ENCODE peak calls at places on chromosomes 3 and 15, in six cellular contexts. P is A549; F is CD8-positive, alpha-beta memory T cell; C is brain microvascular endothelial cell; W is IMR-90; N is neuronal stem cell. J is an unnamed sample.

GRCh38 chr3:105957722-105958121 is 88.9 kb upstream of the CBLB start:
- DNase-seq in P (no peak), F (no peak), C (peak; percentile 67), W (peak; percentile 85), N (no peak), J (no peak)

GRCh38 chr3:136728918-136729317 is 23.3 kb downstream of the STAG1 start:
- DNase-seq in P (no peak), F (no peak), C (peak; percentile 78), W (peak; percentile 67), N (no peak), J (no peak)

GRCh38 chr3:52247455-52248164 is 2.1 kb downstream of the PPM1M start:
- DNase-seq in P (no peak), F (peak; percentile 41), C (no peak), W (no peak), N (no peak), J (peak; percentile 31)

GRCh38 chr15:44802336-44802735 is 66.0 kb downstream of the TRIM69 start:
- DNase-seq in P (no peak), F (no peak), C (no peak), W (no peak), N (no peak), J (no peak)

GRCh38 chr3:128282392-128283196 is 129.3 kb downstream of the EEFSEC start:
- DNase-seq in P (no peak), F (no peak), C (peak; percentile 11), W (peak; percentile 50), N (no peak), J (peak; percentile 58)

GRCh38 chr15:89361451-89362202 is 27.0 kb upstream of the POLG start:
- DNase-seq in P (peak; percentile 66), F (peak; percentile 73), C (peak; percentile 33), W (peak; percentile 52), N (peak; percentile 82), J (peak; percentile 84)

GRCh38 chr3:166013073-166013679 is 176.0 kb upstream of the BCHE start:
- DNase-seq in P (peak; percentile 46), F (no peak), C (peak; percentile 49), W (peak; percentile 37), N (peak; percentile 20), J (no peak)

GRCh38 chr15:66879968-66880367 is 177.9 kb downstream of the SMAD6 start:
- DNase-seq in P (no peak), F (no peak), C (no peak), W (no peak), N (no peak), J (no peak)

GRCh38 chr15:52139599-52140462 is 27.3 kb upstream of the BCL2L10 start:
- DNase-seq in P (peak; percentile 79), F (peak; percentile 61), C (peak; percentile 70), W (peak; percentile 62), N (peak; percentile 65), J (peak; percentile 82)

GRCh38 chr3:47005212-47006144 is 26.0 kb downstream of the NBEAL2 start:
- DNase-seq in P (no peak), F (peak; percentile 47), C (no peak), W (no peak), N (no peak), J (peak; percentile 71)

GRCh38 chr3:136818191-136818850 is 605 bp upstream of the SLC35G2 start:
- DNase-seq in P (peak; percentile 90), F (peak; percentile 52), C (peak; percentile 83), W (peak; percentile 92), N (peak; percentile 5), J (no peak)

DNA sequence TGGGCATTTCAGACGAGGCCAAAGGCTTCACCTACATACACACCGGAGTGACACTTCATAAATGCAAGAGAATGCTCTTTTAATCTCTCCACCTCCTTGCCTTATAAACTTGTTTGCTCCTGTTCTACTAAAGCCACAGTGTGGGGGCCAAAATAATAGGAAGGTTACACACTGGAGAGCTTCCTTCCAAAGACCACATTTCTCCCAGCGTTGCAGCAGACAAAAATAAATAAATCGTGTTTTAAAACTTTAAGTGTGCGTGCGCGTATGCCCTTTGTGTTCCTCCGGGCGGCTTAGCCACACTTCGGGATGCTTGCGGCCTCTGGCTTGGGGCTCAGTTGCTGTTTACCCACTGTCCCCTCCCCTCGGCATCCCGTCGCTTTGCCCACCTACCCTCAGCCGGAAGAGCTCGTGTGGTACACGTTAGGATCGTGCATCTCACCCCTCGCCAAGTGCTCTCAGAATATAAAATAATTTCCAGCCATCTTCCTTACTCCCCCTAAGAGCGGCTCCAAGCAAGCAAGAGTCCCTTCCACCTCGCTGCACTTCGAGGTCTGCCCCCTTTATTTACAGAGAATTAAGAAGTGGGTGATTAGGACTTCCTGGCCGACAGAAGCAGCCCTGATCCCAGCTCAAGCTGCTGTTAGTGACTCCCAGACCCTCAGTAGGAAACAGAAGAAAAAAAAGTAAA is 3.3 kb downstream of the MEIS2 start:
- DNase-seq in P (no peak), F (no peak), C (no peak), W (peak; percentile 26), N (peak; percentile 53), J (no peak)
- H3K27ac ChIP-seq in P (no peak overlapping the region), F (peak overlapping the region; percentile 73), C (no peak overlapping the region), W (peak overlapping the region; percentile 77), N (peak overlapping the region; percentile 70), J (peak overlapping the region; percentile 73)

GRCh38 chr15:59999064-59999377 is 5.1 kb upstream of the FOXB1 start:
- DNase-seq in P (no peak), F (no peak), C (no peak), W (no peak), N (no peak), J (no peak)
- H3K4me3 ChIP-seq in P (no peak overlapping the region), F (no peak overlapping the region), C (no peak overlapping the region), W (no peak overlapping the region), N (no peak overlapping the region), J (no peak overlapping the region)

GRCh38 chr3:171443211-171443957 is 16.8 kb downstream of the TNIK start:
- DNase-seq in P (no peak), F (no peak), C (no peak), W (peak; percentile 42), N (no peak), J (no peak)
- H3K27ac ChIP-seq in P (no peak overlapping the region), F (no peak overlapping the region), C (no peak overlapping the region), W (no peak overlapping the region), N (no peak overlapping the region), J (no peak overlapping the region)

GRCh38 chr15:90901799-90902655 is 1.1 kb upstream of the MAN2A2 start:
- DNase-seq in P (peak; percentile 88), F (peak; percentile 81), C (peak; percentile 54), W (peak; percentile 78), N (peak; percentile 71), J (peak; percentile 89)
- H3K4me3 ChIP-seq in P (peak overlapping the region; percentile 81), F (peak overlapping the region; percentile 87), C (peak overlapping the region; percentile 74), W (peak overlapping the region; percentile 56), N (peak overlapping the region; percentile 93), J (peak overlapping the region; percentile 75)

J was measured in upper lobe of right lung.